ENCODE peak calls at places on chromosomes 2 and 18, in nine cellular contexts. R, H, M, K, B, F, Y, W and Z are unnamed samples.

GRCh38 chr2:39350658-39351057 is 86.4 kb downstream of the MAP4K3 start:
- DNase-seq in M (no peak), B (no peak), H (no peak), F (no peak), R (no peak), K (no peak), Y (no peak), W (no peak), Z (no peak)

GRCh38 chr2:96148410-96149217 is 3.4 kb upstream of the DUSP2 start:
- DNase-seq in B (no peak), M (peak), K (peak), R (peak), F (peak), Y (peak), W (peak), H (peak), Z (peak)

GRCh38 chr18:36157441-36157840 is 27.7 kb downstream of the ELP2 start:
- DNase-seq in H (no peak), R (no peak), Y (peak), K (no peak), F (peak), W (no peak), B (no peak), M (no peak), Z (no peak)

GRCh38 chr2:82023710-82024109 is 1719.2 kb upstream of the LRRTM1 start:
- DNase-seq in W (peak), R (no peak), Y (no peak), B (peak), H (no peak), F (no peak), M (no peak), K (no peak), Z (no peak)

GRCh38 chr2:119438726-119439284 is 7.2 kb downstream of the TMEM37 start:
- DNase-seq in W (no peak), Y (no peak), M (no peak), F (no peak), H (no peak), K (no peak), B (no peak), R (no peak), Z (no peak)

GRCh38 chr2:18325118-18325517 is 235.3 kb downstream of the RDH14 start:
- DNase-seq in Y (no peak), K (no peak), M (no peak), W (no peak), R (no peak), H (no peak), F (no peak), B (no peak), Z (no peak)

GRCh38 chr18:59697236-59697932 is at the start of gene CCBE1:
- DNase-seq in H (no peak), W (peak), M (peak), R (peak), K (peak), Y (peak), B (no peak), F (peak), Z (peak)

GRCh38 chr2:169507698-169508097 is 1.8 kb upstream of the KLHL41 start:
- DNase-seq in K (no peak), M (peak), W (peak), B (peak), F (peak), R (no peak), H (no peak), Y (peak), Z (no peak)

GRCh38 chr2:128315122-128315828 is 3.4 kb downstream of the HS6ST1 start:
- DNase-seq in Y (no peak), W (no peak), H (no peak), M (no peak), F (no peak), K (no peak), R (peak), B (no peak), Z (peak)

GRCh38 chr18:47737198-47737830 is 193.1 kb downstream of the SMAD2 start:
- DNase-seq in H (no peak), Y (no peak), F (no peak), K (no peak), M (no peak), B (no peak), W (no peak), R (no peak), Z (no peak)

GRCh38 chr2:194383404-194383803 is 1273.6 kb upstream of the SLC39A10 start:
- DNase-seq in Y (no peak), R (no peak), M (no peak), H (no peak), F (no peak), B (no peak), W (peak), K (no peak), Z (peak)

GRCh38 chr2:135685361-135685760 is 56.3 kb upstream of the UBXN4 start:
- DNase-seq in B (no peak), M (peak), W (peak), H (no peak), Y (peak), R (no peak), K (no peak), F (peak), Z (no peak)

GRCh38 chr2:207768891-207769596 is 662 bp downstream of the FZD5 start:
- DNase-seq in W (peak), B (peak), M (peak), F (peak), K (peak), H (peak), R (peak), Y (no peak), Z (peak)

GRCh38 chr18:32093106-32093511 is 1.4 kb downstream of the RNF138 start:
- DNase-seq in M (peak), K (peak), F (peak), W (peak), B (peak), R (peak), H (no peak), Y (peak), Z (peak)

GRCh38 chr18:72261562-72261961 is 282.6 kb downstream of the CBLN2 start:
- DNase-seq in F (no peak), Y (no peak), B (no peak), W (no peak), R (no peak), H (no peak), K (no peak), M (no peak), Z (no peak)

GRCh38 chr18:55522011-55522410 is 66.0 kb downstream of the TCF4 start:
- DNase-seq in H (no peak), F (no peak), R (no peak), B (peak), M (peak), Y (no peak), K (no peak), W (peak), Z (peak)

GRCh38 chr2:210230518-210230917 is 5.3 kb upstream of the ACADL start:
- DNase-seq in W (no peak), F (no peak), K (no peak), H (no peak), B (no peak), R (no peak), M (no peak), Y (no peak), Z (no peak)

GRCh38 chr18:32271649-32272324 is 81.9 kb downstream of the MEP1B start:
- DNase-seq in F (peak), M (peak), H (no peak), R (no peak), K (no peak), W (peak), B (peak), Y (peak), Z (peak)

GRCh38 chr2:33425156-33425555 is 51.3 kb upstream of the RASGRP3 start:
- DNase-seq in Y (peak), W (no peak), M (no peak), H (no peak), K (no peak), B (no peak), R (no peak), F (no peak), Z (no peak)

GRCh38 chr2:179355881-179356280 is 91.2 kb upstream of the SESTD1 start:
- DNase-seq in H (no peak), F (no peak), M (peak), R (no peak), Y (peak), K (no peak), W (no peak), B (no peak), Z (no peak)

GRCh38 chr2:72719416-72719815 is 106.4 kb downstream of the EXOC6B start:
- DNase-seq in Y (no peak), H (no peak), M (peak), W (peak), F (peak), B (peak), R (no peak), K (no peak), Z (no peak)

GRCh38 chr2:17136231-17136630 is 382.0 kb downstream of the RAD51AP2 start:
- DNase-seq in W (no peak), M (no peak), Y (no peak), H (no peak), R (no peak), F (no peak), K (no peak), B (no peak), Z (no peak)

GRCh38 chr2:27428213-27428977 is at the start of gene NRBP1:
- DNase-seq in M (peak), R (peak), F (peak), K (peak), H (peak), B (peak), Y (peak), W (peak), Z (peak)

GRCh38 chr18:12006488-12006840 is 25.2 kb downstream of the IMPA2 start:
- DNase-seq in W (no peak), M (no peak), B (no peak), K (no peak), H (no peak), F (no peak), R (peak), Y (no peak), Z (no peak)

GRCh38 chr2:160838100-160838499 is 322.1 kb upstream of the TANK start:
- DNase-seq in M (no peak), F (no peak), Y (no peak), B (no peak), W (no peak), R (no peak), H (no peak), K (no peak), Z (no peak)

GRCh38 chr2:232624554-232624842 is 8.9 kb upstream of the EFHD1 start:
- DNase-seq in W (peak), K (no peak), B (no peak), R (no peak), M (no peak), Y (no peak), H (no peak), F (no peak), Z (no peak)

GRCh38 chr18:43481069-43481468 is 203.8 kb upstream of the SYT4 start:
- DNase-seq in H (no peak), Y (no peak), W (no peak), M (no peak), F (no peak), B (no peak), K (no peak), R (no peak), Z (no peak)

GRCh38 chr2:234377761-234378341 is 119.0 kb downstream of the ARL4C start:
- DNase-seq in R (peak), F (peak), Y (peak), H (no peak), W (no peak), M (peak), B (no peak), K (no peak), Z (no peak)

GRCh38 chr2:132550285-132550684 is 119.7 kb downstream of the LYPD1 start:
- DNase-seq in Y (no peak), H (no peak), W (no peak), M (no peak), K (no peak), F (peak), R (no peak), B (no peak), Z (no peak)

GRCh38 chr18:24432618-24433017 is 6.1 kb downstream of the IMPACT start:
- DNase-seq in M (no peak), R (no peak), F (no peak), W (no peak), K (no peak), B (no peak), H (no peak), Y (no peak), Z (no peak)

GRCh38 chr18:32349728-32350395 is 120.8 kb downstream of the GAREM1 start:
- DNase-seq in F (peak), R (no peak), M (peak), W (peak), B (no peak), K (no peak), H (no peak), Y (peak), Z (no peak)

GRCh38 chr2:70977605-70978205 is 725 bp upstream of the ANKRD53 start:
- DNase-seq in B (peak), K (no peak), H (peak), Y (peak), M (peak), W (peak), R (no peak), F (peak), Z (no peak)

GRCh38 chr18:33746261-33746660 is 168.2 kb downstream of the ASXL3 start:
- DNase-seq in R (no peak), W (no peak), Y (no peak), H (no peak), B (no peak), M (no peak), K (no peak), F (no peak), Z (no peak)

GRCh38 chr2:171034315-171034714 is 105.3 kb downstream of the GORASP2 start:
- DNase-seq in F (no peak), Y (no peak), B (no peak), M (no peak), W (peak), K (no peak), R (no peak), H (no peak), Z (no peak)

GRCh38 chr2:168396131-168396530 is 59.9 kb upstream of the CERS6 start:
- DNase-seq in R (no peak), F (peak), K (no peak), Y (no peak), W (no peak), B (no peak), M (peak), H (no peak), Z (no peak)

GRCh38 chr2:57850415-57851130 is 196.0 kb upstream of the VRK2 start:
- DNase-seq in H (peak), F (no peak), M (no peak), R (peak), Y (no peak), W (no peak), K (no peak), B (no peak), Z (no peak)

GRCh38 chr2:201118957-201119848 is 3.2 kb downstream of the CFLAR start:
- DNase-seq in R (no peak), B (peak), H (no peak), F (peak), W (peak), K (no peak), M (peak), Y (peak), Z (peak)

GRCh38 chr2:22900674-22901073 is 484.3 kb upstream of the KLHL29 start:
- DNase-seq in K (no peak), F (no peak), W (no peak), B (no peak), Y (no peak), H (no peak), M (no peak), R (no peak), Z (no peak)

GRCh38 chr18:74739926-74740325 is 142.3 kb downstream of the ZNF407 start:
- DNase-seq in H (no peak), F (no peak), R (no peak), M (no peak), W (no peak), Y (no peak), B (no peak), K (no peak), Z (no peak)

GRCh38 chr18:74745658-74746403 is 148.2 kb downstream of the ZNF407 start:
- DNase-seq in F (peak), K (no peak), W (peak), R (no peak), M (peak), B (no peak), Y (peak), H (no peak), Z (no peak)

DNA sequence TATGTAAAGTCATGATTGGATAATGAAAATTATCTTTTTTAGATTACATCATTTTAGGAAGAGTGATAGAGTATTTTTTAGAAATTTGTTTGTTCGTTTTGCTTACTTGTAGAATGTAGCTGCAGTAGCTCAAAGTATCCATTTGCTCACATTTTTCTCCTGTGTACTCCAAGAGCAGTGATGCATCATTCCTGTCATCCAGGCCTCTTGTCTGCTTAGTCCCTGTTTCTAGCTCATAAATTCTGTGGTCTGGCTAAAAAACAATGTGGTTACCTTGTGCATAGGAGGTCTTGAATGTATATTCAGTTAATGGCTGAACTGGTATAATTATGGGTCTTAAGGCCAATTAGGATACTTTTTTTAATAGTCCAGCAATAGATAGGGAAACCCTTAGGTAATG is 144.9 kb downstream of the ZNF407 start:
- DNase-seq in Y (peak), F (peak), W (no peak), B (no peak), K (no peak), R (no peak), H (no peak), M (no peak), Z (no peak)
- TF ChIP-seq CTCF in Y (no peak), F (no peak), W (no peak), B (no peak), K (no peak), R (no peak), H (no peak), M (no peak), Z (no peak)

GRCh38 chr2:220279372-220279771 is 651.9 kb downstream of the SLC4A3 start:
- DNase-seq in B (no peak), F (peak), M (peak), R (no peak), Y (peak), H (no peak), W (peak), K (no peak), Z (no peak)

GRCh38 chr2:220275454-220275853 is 648.0 kb downstream of the SLC4A3 start:
- DNase-seq in M (no peak), Y (peak), H (no peak), W (peak), F (peak), K (no peak), B (no peak), R (no peak), Z (no peak)

GRCh38 chr2:220278022-220278421 is 650.6 kb downstream of the SLC4A3 start:
- DNase-seq in R (no peak), M (no peak), B (no peak), Y (no peak), W (no peak), F (no peak), H (no peak), K (no peak), Z (no peak)

GRCh38 chr2:220276736-220277444 is 649.5 kb downstream of the SLC4A3 start:
- DNase-seq in H (no peak), B (no peak), F (peak), K (no peak), Y (peak), M (peak), W (peak), R (no peak), Z (no peak)

DNA sequence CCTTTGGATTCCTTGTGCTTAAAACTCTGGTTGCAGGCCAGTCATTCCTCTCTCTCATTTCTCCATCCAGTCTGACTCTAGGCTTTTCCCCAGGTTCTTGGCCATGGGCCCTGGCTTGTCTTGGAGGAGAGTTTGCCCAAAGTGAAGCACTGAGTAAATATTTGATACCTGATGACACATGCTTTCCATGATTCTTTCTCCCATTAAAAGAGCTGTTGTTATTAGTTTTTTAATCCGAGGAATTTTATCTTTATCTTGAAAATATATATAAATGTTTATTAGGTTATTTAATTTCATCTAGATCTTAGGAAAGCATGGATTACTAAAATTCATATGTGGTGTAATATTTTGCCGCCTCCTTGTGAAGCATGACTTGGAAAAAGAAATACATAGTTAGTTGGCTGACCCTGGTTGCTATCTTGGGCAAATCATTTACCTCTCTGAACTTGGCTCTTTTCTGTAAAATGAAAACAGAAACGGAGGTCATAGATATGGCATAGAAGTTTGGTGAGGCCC is 650.1 kb downstream of the SLC4A3 start:
- DNase-seq in F (peak), Y (peak), M (peak), H (no peak), W (peak), B (no peak), K (peak), R (no peak), Z (no peak)
- H3K4me3 ChIP-seq in F (no peak), Y (no peak), M (no peak), H (no peak), W (no peak), B (no peak), K (no peak), R (no peak), Z (no peak)

DNA sequence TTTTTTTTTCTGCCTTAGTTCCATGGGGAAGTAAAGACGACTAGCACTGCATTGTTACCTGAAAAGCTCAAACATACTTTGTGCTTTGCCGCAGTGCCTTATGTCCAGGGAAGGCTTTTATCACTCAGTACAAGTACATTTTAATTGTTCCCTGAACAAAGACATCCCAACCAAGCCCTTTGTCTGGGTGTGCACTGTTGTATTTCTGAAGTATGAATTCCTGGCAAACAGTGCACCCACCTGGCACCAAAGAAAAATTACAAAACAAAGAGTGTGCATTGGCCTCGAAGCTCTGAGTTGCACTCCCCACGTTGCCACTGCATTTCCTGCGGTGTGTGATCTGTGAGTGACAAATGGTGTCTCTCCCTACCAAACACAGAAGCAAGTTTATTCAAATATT is 858.5 kb upstream of the PIK3C3 start:
- DNase-seq in R (no peak), Y (peak), W (peak), F (peak), M (peak), H (no peak), K (no peak), B (peak), Z (no peak)
- TF ChIP-seq CTCF in R (peak), Y (peak), W (peak), F (no peak), M (peak), H (no peak), K (peak), B (peak), Z (no peak)

DNA sequence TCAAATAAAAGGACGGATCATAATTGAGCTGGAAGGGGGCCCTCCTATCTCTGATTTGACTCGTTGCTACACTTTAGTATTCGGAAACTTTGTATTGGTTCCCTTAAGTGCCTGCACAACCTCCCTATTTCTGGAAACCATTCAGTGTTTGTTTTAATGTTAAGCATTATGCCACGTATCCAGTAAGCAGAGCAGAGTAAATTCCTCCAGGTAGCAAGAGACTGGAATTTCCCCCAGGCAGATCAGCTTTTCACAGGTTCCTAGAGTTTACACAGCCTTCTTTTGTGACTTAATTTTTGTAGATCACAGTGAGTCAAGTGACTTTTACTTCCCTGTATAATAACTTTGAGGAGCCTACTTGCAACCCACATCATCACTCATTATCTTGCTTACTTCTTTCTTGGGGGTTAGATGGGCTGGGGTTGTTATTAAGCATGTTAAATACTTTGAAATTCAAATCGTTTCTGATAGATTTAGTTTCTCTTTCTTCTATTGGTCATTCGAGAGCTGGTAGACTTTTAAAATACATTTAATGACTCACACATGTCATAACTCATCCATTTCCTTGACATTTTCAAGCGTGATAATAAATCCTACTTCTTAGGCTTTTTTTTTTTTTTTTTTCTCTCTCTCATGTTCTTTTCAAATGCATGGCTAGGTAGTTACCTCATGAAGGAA is 219.2 kb downstream of the NEDD4L start:
- DNase-seq in Y (no peak), F (peak), R (no peak), B (no peak), M (no peak), H (no peak), K (no peak), W (peak), Z (no peak)
- H3K4me3 ChIP-seq in Y (no peak), F (no peak), R (peak), B (no peak), M (no peak), H (no peak), K (no peak), W (peak), Z (no peak)